ENCODE peak calls at places on chromosomes 13 and 19, in nine cellular contexts. J is AG09319, S is cardiac fibroblast, Q is cardiac muscle cell, H is PC-3, C is mammary epithelial cell, U is brain microvascular endothelial cell, K is heart left ventricle, W is sigmoid colon. P is an unnamed sample.
A peak's percentile ranks its signal among the peaks of the same experiment; 100 is the strongest.

GRCh38 chr13:89163081-89163480 is 1491.9 kb downstream of the SLITRK5 start:
- DNase-seq in J (no peak), S (no peak), Q (peak; percentile 24), H (no peak), C (no peak), U (no peak), K (no peak), W (no peak), P (no peak)

GRCh38 chr13:98144501-98145350 is 1.8 kb downstream of the FARP1 start:
- DNase-seq in J (no peak), S (peak; percentile 47), Q (peak; percentile 44), H (peak; percentile 62), C (peak; percentile 44), U (no peak), K (no peak), W (no peak), P (no peak)

GRCh38 chr13:43572601-43573360 is 214.0 kb downstream of the ENOX1 start:
- DNase-seq in J (peak; percentile 18), S (no peak), Q (no peak), H (peak; percentile 62), C (peak; percentile 69), U (peak; percentile 21), K (no peak), W (no peak), P (no peak)

GRCh38 chr19:1261512-1261862 is 7.6 kb upstream of the CIRBP start:
- DNase-seq in J (no peak), S (no peak), Q (no peak), H (no peak), C (no peak), U (no peak), K (no peak), W (peak; percentile 78), P (no peak)

GRCh38 chr19:10617409-10618121 is 7.8 kb upstream of the SLC44A2 start:
- DNase-seq in J (no peak), S (peak; percentile 54), Q (peak; percentile 54), H (peak; percentile 92), C (peak; percentile 86), U (peak; percentile 70), K (no peak), W (no peak), P (no peak)

GRCh38 chr13:27822258-27822872 is 30.1 kb downstream of the GSX1 start:
- DNase-seq in J (no peak), S (no peak), Q (no peak), H (no peak), C (peak; percentile 28), U (no peak), K (no peak), W (no peak), P (no peak)

GRCh38 chr13:28136916-28137315 is 1.4 kb upstream of the PAN3 start:
- DNase-seq in J (no peak), S (no peak), Q (no peak), H (peak; percentile 3), C (no peak), U (no peak), K (no peak), W (no peak), P (no peak)

GRCh38 chr13:112161441-112162301 is 94.7 kb downstream of the SOX1 start:
- DNase-seq in J (no peak), S (no peak), Q (no peak), H (no peak), C (no peak), U (no peak), K (no peak), W (no peak), P (no peak)

GRCh38 chr13:104854007-104854406 is 1681.5 kb downstream of the EFNB2 start:
- DNase-seq in J (no peak), S (no peak), Q (no peak), H (no peak), C (no peak), U (no peak), K (no peak), W (no peak), P (no peak)

GRCh38 chr19:35806597-35806996 is 6.0 kb downstream of the PRODH2 start:
- DNase-seq in J (no peak), S (no peak), Q (no peak), H (no peak), C (no peak), U (no peak), K (no peak), W (no peak), P (no peak)

GRCh38 chr19:1072371-1073015 is 5.5 kb downstream of the ARHGAP45 start:
- DNase-seq in J (no peak), S (no peak), Q (no peak), H (no peak), C (no peak), U (no peak), K (no peak), W (no peak), P (no peak)

GRCh38 chr19:50362656-50363424 is 2.6 kb downstream of the NAPSA start:
- DNase-seq in J (no peak), S (no peak), Q (no peak), H (no peak), C (no peak), U (no peak), K (no peak), W (no peak), P (peak; percentile 81)

GRCh38 chr19:46065486-46065885 is 24.7 kb upstream of the IGFL4 start:
- DNase-seq in J (no peak), S (peak; percentile 36), Q (peak; percentile 40), H (peak; percentile 63), C (peak; percentile 94), U (no peak), K (no peak), W (no peak), P (no peak)

GRCh38 chr13:69776937-69777336 is 330.7 kb upstream of the ATXN8OS start:
- DNase-seq in J (no peak), S (no peak), Q (no peak), H (no peak), C (no peak), U (no peak), K (no peak), W (no peak), P (no peak)

GRCh38 chr19:16564842-16565241 is 7.4 kb downstream of the SLC35E1 start:
- DNase-seq in J (no peak), S (no peak), Q (no peak), H (peak; percentile 62), C (no peak), U (no peak), K (no peak), W (no peak), P (no peak)

GRCh38 chr13:114315074-114315785 is 927 bp downstream of the CHAMP1 start:
- DNase-seq in J (no peak), S (no peak), Q (no peak), H (no peak), C (no peak), U (no peak), K (no peak), W (no peak), P (no peak)

GRCh38 chr13:98083507-98083906 is 59.4 kb upstream of the FARP1 start:
- DNase-seq in J (peak; percentile 42), S (peak; percentile 88), Q (peak; percentile 90), H (peak; percentile 41), C (peak; percentile 62), U (peak; percentile 90), K (no peak), W (no peak), P (no peak)

GRCh38 chr19:43595605-43595998 is 332 bp downstream of the IRGQ start:
- DNase-seq in J (no peak), S (no peak), Q (no peak), H (no peak), C (no peak), U (no peak), K (no peak), W (peak; percentile 79), P (no peak)

GRCh38 chr13:46339035-46339666 is 47.9 kb downstream of the RUBCNL start:
- DNase-seq in J (no peak), S (peak; percentile 60), Q (peak; percentile 70), H (peak; percentile 89), C (peak; percentile 83), U (peak; percentile 90), K (peak; percentile 30), W (no peak), P (no peak)

GRCh38 chr13:48633695-48634094 is 20.0 kb upstream of the CYSLTR2 start:
- DNase-seq in J (no peak), S (no peak), Q (no peak), H (no peak), C (no peak), U (no peak), K (no peak), W (no peak), P (no peak)

GRCh38 chr19:18765224-18765623 is 25.9 kb downstream of the COMP start:
- DNase-seq in J (no peak), S (no peak), Q (no peak), H (no peak), C (no peak), U (no peak), K (no peak), W (no peak), P (no peak)
- TF ChIP-seq CTCF in J (no peak), S (no peak), Q (no peak), H (no peak), C (no peak), U (no peak), K (no peak), W (no peak), P (no peak)

DNA sequence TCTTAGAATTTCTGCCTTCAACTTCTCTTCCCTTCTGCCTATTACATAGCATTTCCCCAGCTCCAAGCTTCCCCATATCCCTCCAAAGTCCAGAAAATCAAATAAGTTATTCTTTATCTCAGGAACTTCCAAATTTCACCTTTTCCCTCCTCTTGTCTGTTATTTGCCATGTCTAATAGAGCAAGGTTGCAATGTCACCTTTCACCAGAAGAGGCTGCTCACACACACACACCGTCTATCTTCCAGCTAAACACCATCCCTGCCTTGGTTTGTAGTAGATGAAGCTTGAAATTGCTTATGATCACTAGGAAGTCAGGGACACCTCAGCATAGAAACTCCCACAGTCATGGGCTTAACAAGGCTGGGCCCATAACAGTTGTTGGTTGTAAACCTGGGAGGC is 48.4 kb downstream of the ZNRF4 start:
- DNase-seq in J (no peak), S (no peak), Q (no peak), H (peak; percentile 19), C (no peak), U (no peak), K (no peak), W (no peak), P (no peak)
- TF ChIP-seq CTCF in J (no peak), S (peak; percentile 19), Q (no peak), H (no peak), C (no peak), U (peak; percentile 40), K (no peak), W (no peak), P (no peak)

GRCh38 chr13:50805805-50806204 is 37.7 kb downstream of the DLEU7 start:
- DNase-seq in J (no peak), S (peak; percentile 29), Q (peak; percentile 34), H (peak; percentile 19), C (peak; percentile 8), U (no peak), K (no peak), W (no peak), P (no peak)
- TF ChIP-seq CTCF in J (no peak), S (peak; percentile 18), Q (peak; percentile 7), H (peak; percentile 38), C (peak; percentile 3), U (no peak), K (no peak), W (no peak), P (no peak)

DNA sequence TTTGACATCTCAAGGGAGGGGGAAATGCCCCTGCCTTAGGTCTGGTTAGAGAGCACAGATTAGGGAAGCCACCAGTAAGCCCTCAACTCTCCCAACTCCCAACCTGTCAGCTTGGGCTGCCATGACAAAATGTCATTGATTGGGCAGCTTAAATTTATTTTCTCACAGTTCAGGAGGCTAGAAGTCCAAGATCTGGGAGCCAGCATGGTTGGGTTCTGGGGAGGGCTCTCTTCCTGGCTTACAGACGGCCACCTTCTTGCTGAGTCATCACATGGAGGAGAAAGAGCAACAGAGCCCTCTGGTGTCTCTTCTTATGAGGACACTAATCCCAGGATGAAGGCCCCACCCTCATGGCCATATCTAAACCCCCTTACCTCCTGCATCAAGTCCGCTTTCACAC is 24.2 kb downstream of the C19orf12 start:
- DNase-seq in J (no peak), S (peak; percentile 66), Q (peak; percentile 54), H (peak; percentile 69), C (peak; percentile 48), U (peak; percentile 41), K (no peak), W (no peak), P (no peak)
- TF ChIP-seq CTCF in J (peak; percentile 6), S (peak; percentile 52), Q (peak; percentile 36), H (peak; percentile 65), C (peak; percentile 49), U (peak; percentile 65), K (peak; percentile 31), W (peak; percentile 17), P (peak; percentile 15)

P was measured in lung.